ENCODE peak calls at places on chromosome 10, in nine cellular contexts. One of them, this sample, is unnamed.

GRCh38 chr10:44282606-44283300 is 102.1 kb downstream of the CXCL12 start:
- DNase-seq in AG10803: no peak
- DNase-seq in CD4-positive, alpha-beta T cell: no peak
- DNase-seq in PC-9: no peak
- DNase-seq in AG09319: no peak
- DNase-seq in fibroblast of the aortic adventitia: no peak
- DNase-seq in CD8-positive, alpha-beta T cell: no peak
- DNase-seq in Panc1: no peak
- DNase-seq in upper lobe of right lung: no peak
- DNase-seq in this sample: no peak

GRCh38 chr10:106355450-106355849 is 809.1 kb downstream of the SORCS1 start:
- DNase-seq in AG09319: no peak
- DNase-seq in upper lobe of right lung: no peak
- DNase-seq in Panc1: no peak
- DNase-seq in CD4-positive, alpha-beta T cell: no peak
- DNase-seq in AG10803: no peak
- DNase-seq in PC-9: no peak
- DNase-seq in CD8-positive, alpha-beta T cell: no peak
- DNase-seq in fibroblast of the aortic adventitia: peak
- DNase-seq in this sample: peak

GRCh38 chr10:103930881-103931280 is 12.9 kb upstream of the STN1 start:
- DNase-seq in upper lobe of right lung: no peak
- DNase-seq in PC-9: no peak
- DNase-seq in AG09319: no peak
- DNase-seq in AG10803: no peak
- DNase-seq in CD8-positive, alpha-beta T cell: no peak
- DNase-seq in CD4-positive, alpha-beta T cell: no peak
- DNase-seq in Panc1: no peak
- DNase-seq in fibroblast of the aortic adventitia: no peak
- DNase-seq in this sample: no peak

GRCh38 chr10:51269816-51270215 is 195.5 kb downstream of the PRKG1 start:
- DNase-seq in PC-9: no peak
- DNase-seq in AG09319: peak
- DNase-seq in AG10803: peak
- DNase-seq in fibroblast of the aortic adventitia: peak
- DNase-seq in CD4-positive, alpha-beta T cell: no peak
- DNase-seq in upper lobe of right lung: no peak
- DNase-seq in Panc1: no peak
- DNase-seq in CD8-positive, alpha-beta T cell: no peak
- DNase-seq in this sample: peak

GRCh38 chr10:78739411-78740053 is 329.2 kb upstream of the ZMIZ1 start:
- DNase-seq in upper lobe of right lung: no peak
- DNase-seq in PC-9: no peak
- DNase-seq in CD8-positive, alpha-beta T cell: no peak
- DNase-seq in fibroblast of the aortic adventitia: no peak
- DNase-seq in CD4-positive, alpha-beta T cell: no peak
- DNase-seq in AG09319: no peak
- DNase-seq in Panc1: no peak
- DNase-seq in AG10803: no peak
- DNase-seq in this sample: no peak

GRCh38 chr10:63481815-63482421 is 16.1 kb upstream of the JMJD1C start:
- DNase-seq in CD8-positive, alpha-beta T cell: no peak
- DNase-seq in AG09319: no peak
- DNase-seq in Panc1: no peak
- DNase-seq in fibroblast of the aortic adventitia: peak
- DNase-seq in CD4-positive, alpha-beta T cell: no peak
- DNase-seq in AG10803: no peak
- DNase-seq in PC-9: no peak
- DNase-seq in upper lobe of right lung: no peak
- DNase-seq in this sample: peak

GRCh38 chr10:15342970-15343369 is 28.1 kb downstream of the FAM171A1 start:
- DNase-seq in PC-9: no peak
- DNase-seq in AG10803: no peak
- DNase-seq in CD4-positive, alpha-beta T cell: no peak
- DNase-seq in AG09319: no peak
- DNase-seq in upper lobe of right lung: no peak
- DNase-seq in fibroblast of the aortic adventitia: no peak
- DNase-seq in CD8-positive, alpha-beta T cell: no peak
- DNase-seq in Panc1: no peak
- DNase-seq in this sample: no peak

GRCh38 chr10:33125522-33125921 is 167.5 kb upstream of the ITGB1 start:
- DNase-seq in AG09319: no peak
- DNase-seq in upper lobe of right lung: no peak
- DNase-seq in PC-9: no peak
- DNase-seq in CD8-positive, alpha-beta T cell: no peak
- DNase-seq in CD4-positive, alpha-beta T cell: no peak
- DNase-seq in AG10803: no peak
- DNase-seq in Panc1: no peak
- DNase-seq in fibroblast of the aortic adventitia: no peak
- DNase-seq in this sample: no peak

GRCh38 chr10:95287281-95287680 is 3.5 kb downstream of the PDLIM1 start:
- DNase-seq in PC-9: no peak
- DNase-seq in AG09319: no peak
- DNase-seq in fibroblast of the aortic adventitia: no peak
- DNase-seq in AG10803: peak
- DNase-seq in upper lobe of right lung: no peak
- DNase-seq in CD8-positive, alpha-beta T cell: no peak
- DNase-seq in Panc1: no peak
- DNase-seq in CD4-positive, alpha-beta T cell: no peak
- DNase-seq in this sample: no peak

GRCh38 chr10:92552310-92552709 is 21.6 kb downstream of the IDE start:
- DNase-seq in AG09319: no peak
- DNase-seq in upper lobe of right lung: no peak
- DNase-seq in CD8-positive, alpha-beta T cell: no peak
- DNase-seq in PC-9: no peak
- DNase-seq in AG10803: no peak
- DNase-seq in fibroblast of the aortic adventitia: no peak
- DNase-seq in CD4-positive, alpha-beta T cell: no peak
- DNase-seq in Panc1: no peak
- DNase-seq in this sample: no peak
- TF ChIP-seq CTCF in AG09319: no peak
- TF ChIP-seq CTCF in upper lobe of right lung: no peak
- TF ChIP-seq CTCF in CD8-positive, alpha-beta T cell: no peak
- TF ChIP-seq CTCF in PC-9: peak
- TF ChIP-seq CTCF in AG10803: peak
- TF ChIP-seq CTCF in fibroblast of the aortic adventitia: peak
- TF ChIP-seq CTCF in CD4-positive, alpha-beta T cell: no peak
- TF ChIP-seq CTCF in Panc1: no peak
- TF ChIP-seq CTCF in this sample: peak

DNA sequence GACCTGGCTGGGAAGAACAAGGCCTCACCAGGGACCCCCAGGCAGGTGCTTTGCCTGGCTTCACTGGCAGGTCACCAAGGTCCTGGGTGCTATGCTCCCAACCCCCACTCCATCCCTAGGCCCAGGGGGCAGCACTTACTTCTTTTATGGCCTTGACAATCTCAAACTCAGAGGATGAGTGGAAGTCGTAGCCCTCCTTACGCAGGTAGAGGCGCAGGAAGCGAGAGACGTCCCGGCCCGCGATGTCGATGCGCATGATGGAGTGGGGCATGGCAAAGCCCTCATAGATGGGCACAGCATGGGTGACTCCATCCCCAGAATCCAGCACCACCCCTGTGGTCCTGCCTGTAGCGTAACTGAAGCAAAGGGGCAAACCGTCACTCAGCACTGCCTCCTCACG is 18.5 kb downstream of the ACTR1A start:
- DNase-seq in PC-9: no peak
- DNase-seq in CD4-positive, alpha-beta T cell: no peak
- DNase-seq in AG10803: no peak
- DNase-seq in fibroblast of the aortic adventitia: no peak
- DNase-seq in CD8-positive, alpha-beta T cell: no peak
- DNase-seq in AG09319: no peak
- DNase-seq in upper lobe of right lung: no peak
- DNase-seq in Panc1: no peak
- DNase-seq in this sample: no peak
- TF ChIP-seq CTCF in PC-9: no peak
- TF ChIP-seq CTCF in CD4-positive, alpha-beta T cell: no peak
- TF ChIP-seq CTCF in AG10803: no peak
- TF ChIP-seq CTCF in fibroblast of the aortic adventitia: no peak
- TF ChIP-seq CTCF in CD8-positive, alpha-beta T cell: no peak
- TF ChIP-seq CTCF in AG09319: no peak
- TF ChIP-seq CTCF in upper lobe of right lung: no peak
- TF ChIP-seq CTCF in Panc1: no peak
- TF ChIP-seq CTCF in this sample: no peak

GRCh38 chr10:110221721-110222261 is 14.4 kb downstream of the MXI1 start:
- DNase-seq in PC-9: peak
- DNase-seq in CD4-positive, alpha-beta T cell: peak
- DNase-seq in Panc1: no peak
- DNase-seq in CD8-positive, alpha-beta T cell: peak
- DNase-seq in AG09319: peak
- DNase-seq in fibroblast of the aortic adventitia: peak
- DNase-seq in upper lobe of right lung: peak
- DNase-seq in AG10803: peak
- DNase-seq in this sample: peak
- TF ChIP-seq CTCF in PC-9: no peak
- TF ChIP-seq CTCF in CD4-positive, alpha-beta T cell: no peak
- TF ChIP-seq CTCF in Panc1: peak
- TF ChIP-seq CTCF in CD8-positive, alpha-beta T cell: no peak
- TF ChIP-seq CTCF in AG09319: peak
- TF ChIP-seq CTCF in fibroblast of the aortic adventitia: peak
- TF ChIP-seq CTCF in upper lobe of right lung: no peak
- TF ChIP-seq CTCF in AG10803: peak
- TF ChIP-seq CTCF in this sample: peak

DNA sequence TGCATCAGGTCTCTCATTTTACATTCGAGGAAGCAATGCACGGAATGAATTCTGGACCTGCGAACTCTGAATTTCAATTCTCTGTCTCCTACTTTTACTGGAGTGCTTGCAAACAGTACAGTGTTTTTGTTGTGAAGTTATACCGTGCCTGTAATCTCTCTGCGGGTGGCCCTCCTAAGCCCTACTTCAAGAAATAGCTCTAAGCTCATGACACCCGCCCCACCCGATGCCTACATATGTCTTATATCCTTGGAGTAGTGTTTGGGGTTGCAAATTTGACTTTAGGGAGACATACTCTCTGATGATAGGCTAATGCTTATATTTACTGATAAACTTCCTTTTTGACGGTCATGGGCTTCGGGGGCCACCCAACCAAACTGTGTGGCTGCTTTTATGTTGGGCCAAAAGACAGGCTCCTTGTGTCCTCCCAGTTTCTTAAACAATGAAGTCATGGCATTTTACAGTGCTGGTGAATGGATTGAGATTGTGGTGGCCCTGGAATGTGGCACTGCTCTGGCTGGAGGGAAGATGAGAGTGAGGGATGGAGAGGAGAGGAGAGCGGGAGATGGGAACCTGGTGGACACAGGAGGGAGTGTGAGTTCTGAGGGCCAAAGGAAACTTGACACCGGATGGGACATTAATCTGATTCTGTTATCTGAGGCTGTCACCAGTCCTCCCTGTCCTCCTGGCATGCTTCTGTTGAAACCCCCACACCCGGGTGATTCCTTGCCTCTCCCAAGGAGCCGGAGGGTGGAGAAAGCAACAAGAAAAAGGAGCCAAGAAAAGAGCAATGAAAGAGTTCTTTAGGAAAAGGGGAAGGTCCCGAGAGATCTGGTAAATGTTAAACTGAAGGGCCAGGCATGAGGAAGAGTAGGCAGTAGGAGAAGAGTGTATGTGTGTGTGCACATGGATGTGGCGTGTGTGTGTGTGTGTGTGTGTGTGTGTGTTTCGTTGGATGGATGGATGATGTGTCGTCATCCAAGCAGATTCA is 113.2 kb downstream of the TCF7L2 start:
- DNase-seq in AG09319: no peak
- DNase-seq in CD8-positive, alpha-beta T cell: no peak
- DNase-seq in AG10803: no peak
- DNase-seq in Panc1: no peak
- DNase-seq in CD4-positive, alpha-beta T cell: no peak
- DNase-seq in PC-9: no peak
- DNase-seq in upper lobe of right lung: no peak
- DNase-seq in fibroblast of the aortic adventitia: peak
- DNase-seq in this sample: no peak
- TF ChIP-seq CTCF in AG09319: no peak
- TF ChIP-seq CTCF in CD8-positive, alpha-beta T cell: no peak
- TF ChIP-seq CTCF in AG10803: no peak
- TF ChIP-seq CTCF in Panc1: no peak
- TF ChIP-seq CTCF in CD4-positive, alpha-beta T cell: no peak
- TF ChIP-seq CTCF in PC-9: no peak
- TF ChIP-seq CTCF in upper lobe of right lung: no peak
- TF ChIP-seq CTCF in fibroblast of the aortic adventitia: peak
- TF ChIP-seq CTCF in this sample: peak

GRCh38 chr10:122158362-122158761 is 112.7 kb upstream of the BTBD16 start:
- DNase-seq in AG10803: no peak
- DNase-seq in Panc1: no peak
- DNase-seq in CD8-positive, alpha-beta T cell: no peak
- DNase-seq in PC-9: no peak
- DNase-seq in AG09319: no peak
- DNase-seq in CD4-positive, alpha-beta T cell: no peak
- DNase-seq in upper lobe of right lung: no peak
- DNase-seq in fibroblast of the aortic adventitia: no peak
- DNase-seq in this sample: no peak

GRCh38 chr10:122154034-122154732 is 116.9 kb upstream of the BTBD16 start:
- DNase-seq in fibroblast of the aortic adventitia: no peak
- DNase-seq in CD4-positive, alpha-beta T cell: no peak
- DNase-seq in Panc1: no peak
- DNase-seq in AG09319: no peak
- DNase-seq in PC-9: no peak
- DNase-seq in AG10803: no peak
- DNase-seq in CD8-positive, alpha-beta T cell: no peak
- DNase-seq in upper lobe of right lung: peak
- DNase-seq in this sample: no peak

GRCh38 chr10:122157451-122157850 is 113.6 kb upstream of the BTBD16 start:
- DNase-seq in fibroblast of the aortic adventitia: no peak
- DNase-seq in CD4-positive, alpha-beta T cell: no peak
- DNase-seq in AG10803: no peak
- DNase-seq in upper lobe of right lung: no peak
- DNase-seq in Panc1: no peak
- DNase-seq in CD8-positive, alpha-beta T cell: no peak
- DNase-seq in AG09319: no peak
- DNase-seq in PC-9: no peak
- DNase-seq in this sample: no peak

GRCh38 chr10:122152544-122152943 is 118.6 kb upstream of the BTBD16 start:
- DNase-seq in AG10803: peak
- DNase-seq in fibroblast of the aortic adventitia: peak
- DNase-seq in AG09319: peak
- DNase-seq in upper lobe of right lung: peak
- DNase-seq in Panc1: no peak
- DNase-seq in CD4-positive, alpha-beta T cell: no peak
- DNase-seq in CD8-positive, alpha-beta T cell: no peak
- DNase-seq in PC-9: no peak
- DNase-seq in this sample: no peak

GRCh38 chr10:122154733-122155366 is 116.2 kb upstream of the BTBD16 start:
- DNase-seq in CD4-positive, alpha-beta T cell: no peak
- DNase-seq in Panc1: no peak
- DNase-seq in PC-9: no peak
- DNase-seq in AG10803: peak
- DNase-seq in upper lobe of right lung: peak
- DNase-seq in fibroblast of the aortic adventitia: peak
- DNase-seq in CD8-positive, alpha-beta T cell: no peak
- DNase-seq in AG09319: peak
- DNase-seq in this sample: peak
- TF ChIP-seq CTCF in CD4-positive, alpha-beta T cell: no peak
- TF ChIP-seq CTCF in Panc1: no peak
- TF ChIP-seq CTCF in PC-9: no peak
- TF ChIP-seq CTCF in AG10803: peak
- TF ChIP-seq CTCF in upper lobe of right lung: no peak
- TF ChIP-seq CTCF in fibroblast of the aortic adventitia: peak
- TF ChIP-seq CTCF in CD8-positive, alpha-beta T cell: no peak
- TF ChIP-seq CTCF in AG09319: no peak
- TF ChIP-seq CTCF in this sample: peak

This sample was measured in choroid plexus epithelial cell.